ENCODE peak calls at places on chromosomes 3 and 15, in seven cellular contexts. M is nucleus accumbens; S is GOT3; B is CD8-positive, alpha-beta T cell; X is cerebellum; F is endothelial cell; H is PC-9. D is an unnamed sample.

GRCh38 chr15:43249699-43250203 is 17.0 kb downstream of the TGM5 start:
- DNase-seq in F (no peak), M (no peak), H (peak; percentile 59), B (no peak), X (no peak), S (no peak), D (no peak)

GRCh38 chr3:46312996-46313395 is 40.9 kb upstream of the CCR2 start:
- DNase-seq in S (no peak), H (no peak), F (no peak), M (no peak), X (no peak), B (no peak), D (no peak)

GRCh38 chr3:58544546-58544945 is 7.6 kb upstream of the ACOX2 start:
- DNase-seq in H (no peak), S (no peak), B (no peak), F (no peak), X (no peak), M (no peak), D (no peak)

GRCh38 chr3:29144807-29145206 is 136.1 kb upstream of the RBMS3 start:
- DNase-seq in S (no peak), X (no peak), M (no peak), F (no peak), B (no peak), H (no peak), D (no peak)

GRCh38 chr15:63559753-63560152 is 37.4 kb upstream of the FBXL22 start:
- DNase-seq in F (no peak), H (no peak), X (no peak), M (no peak), B (no peak), S (no peak), D (no peak)

GRCh38 chr15:62050118-62050517 is 10.1 kb downstream of the VPS13C start:
- DNase-seq in M (no peak), X (no peak), S (no peak), F (no peak), H (no peak), B (no peak), D (no peak)

GRCh38 chr15:48472756-48473155 is 141.5 kb downstream of the DUT start:
- DNase-seq in F (no peak), H (no peak), B (no peak), S (no peak), M (no peak), X (no peak), D (no peak)

GRCh38 chr3:179321585-179322322 is 1.1 kb upstream of the ZNF639 start:
- DNase-seq in H (peak; percentile 32), S (no peak), B (no peak), F (peak; percentile 31), M (peak; percentile 37), X (peak; percentile 52), D (no peak)

GRCh38 chr15:32029862-32030781 is at the start of gene CHRNA7:
- DNase-seq in S (no peak), H (no peak), F (peak; percentile 72), M (peak; percentile 50), X (peak; percentile 70), B (no peak), D (no peak)

GRCh38 chr3:188272481-188273372 is 118.8 kb downstream of the LPP start:
- DNase-seq in H (no peak), S (no peak), M (no peak), X (no peak), F (no peak), B (no peak), D (no peak)